ENCODE peak calls at places on chromosomes 6 and 20, in nine cellular contexts. Y is pancreas, C is endothelial cell, I is heart left ventricle, V is progenitor cell of endocrine pancreas, E is GM12865, N is foreskin keratinocyte, M is GM12864, Z is WTC11. P is an unnamed sample.

GRCh38 chr6:138647006-138647405 is 126.6 kb upstream of the CCDC28A start:
- DNase-seq in E (no peak), Y (no peak), C (no peak), I (no peak), Z (no peak), M (no peak), V (no peak), N (peak), P (no peak)

GRCh38 chr6:54194067-54194466 is 82.8 kb downstream of the MLIP start:
- DNase-seq in C (no peak), V (no peak), M (no peak), E (no peak), Y (no peak), I (no peak), Z (no peak), N (peak), P (no peak)

GRCh38 chr6:73455865-73456629 is 4.0 kb upstream of the CGAS start:
- DNase-seq in N (peak), C (no peak), V (no peak), E (peak), Z (no peak), M (no peak), Y (no peak), I (no peak), P (no peak)

GRCh38 chr6:113182370-113183141 is 674.6 kb upstream of the MARCKS start:
- DNase-seq in I (no peak), C (no peak), M (no peak), V (no peak), E (no peak), N (peak), Y (no peak), Z (no peak), P (no peak)

GRCh38 chr6:161061576-161061975 is 70.0 kb downstream of the MAP3K4 start:
- DNase-seq in M (no peak), V (no peak), E (no peak), N (no peak), C (no peak), Z (no peak), Y (no peak), I (no peak), P (no peak)

GRCh38 chr20:44031001-44031574 is 116.4 kb downstream of the TOX2 start:
- DNase-seq in E (no peak), N (no peak), C (no peak), Y (no peak), V (no peak), I (no peak), M (no peak), Z (no peak), P (peak)

GRCh38 chr20:34085544-34086040 is 26.5 kb downstream of the EIF2S2 start:
- DNase-seq in C (no peak), M (no peak), Z (no peak), I (no peak), V (no peak), Y (no peak), N (no peak), E (no peak), P (no peak)

GRCh38 chr6:53326372-53327016 is 22.3 kb downstream of the ELOVL5 start:
- DNase-seq in M (no peak), I (peak), C (no peak), V (no peak), N (peak), Z (no peak), E (no peak), Y (no peak), P (no peak)

GRCh38 chr6:91852232-91852631 is 1265.4 kb upstream of the MAP3K7 start:
- DNase-seq in Y (no peak), V (no peak), M (no peak), N (no peak), C (no peak), I (no peak), Z (no peak), E (no peak), P (no peak)

GRCh38 chr6:40355532-40355931 is 231.6 kb downstream of the LRFN2 start:
- DNase-seq in Z (no peak), M (no peak), Y (no peak), N (no peak), C (no peak), I (no peak), V (no peak), E (no peak), P (peak)

GRCh38 chr20:38799248-38799647 is 6.2 kb upstream of the PPP1R16B start:
- DNase-seq in V (no peak), N (no peak), Z (no peak), Y (no peak), C (no peak), I (no peak), M (no peak), E (no peak), P (no peak)

GRCh38 chr6:90217621-90218496 is 78.8 kb downstream of the BACH2 start:
- DNase-seq in M (no peak), N (no peak), Y (peak), E (no peak), I (no peak), C (peak), Z (no peak), V (peak), P (peak)

GRCh38 chr6:484086-484728 is 92.7 kb downstream of the IRF4 start:
- DNase-seq in C (no peak), V (no peak), Z (no peak), N (peak), M (no peak), E (peak), Y (no peak), I (no peak), P (no peak)

GRCh38 chr6:38221236-38221635 is 401.7 kb downstream of the ZFAND3 start:
- DNase-seq in Y (no peak), M (no peak), V (no peak), N (no peak), C (no peak), E (no peak), Z (no peak), I (no peak), P (no peak)

GRCh38 chr6:158609455-158610155 is 34.9 kb downstream of the DYNLT1 start:
- DNase-seq in E (no peak), I (no peak), Y (no peak), M (no peak), N (no peak), Z (no peak), V (no peak), C (no peak), P (peak)

GRCh38 chr6:111993342-111993741 is 60.6 kb upstream of the CCN6 start:
- DNase-seq in Y (no peak), C (no peak), E (peak), Z (no peak), N (no peak), I (no peak), M (no peak), V (no peak), P (no peak)

GRCh38 chr6:30122515-30122914 is 9.6 kb upstream of the TRIM31 start:
- DNase-seq in C (no peak), Z (no peak), V (no peak), E (no peak), N (no peak), I (no peak), M (no peak), Y (no peak), P (no peak)

GRCh38 chr6:73285674-73286283 is 22.8 kb upstream of the KHDC1 start:
- DNase-seq in I (no peak), M (no peak), V (no peak), E (peak), Z (no peak), C (peak), N (peak), Y (no peak), P (no peak)

GRCh38 chr20:9408422-9409300 is 105.7 kb upstream of the LAMP5 start:
- DNase-seq in Y (no peak), V (no peak), C (no peak), M (no peak), E (no peak), I (no peak), Z (no peak), N (peak), P (no peak)

GRCh38 chr6:53299331-53299835 is 49.4 kb downstream of the ELOVL5 start:
- DNase-seq in Z (no peak), E (no peak), Y (no peak), M (no peak), N (no peak), I (no peak), C (no peak), V (no peak), P (no peak)

GRCh38 chr6:11772109-11772830 is 6.3 kb downstream of the ADTRP start:
- DNase-seq in Y (no peak), E (no peak), Z (no peak), V (no peak), M (no peak), I (peak), C (no peak), N (peak), P (no peak)

GRCh38 chr6:155880905-155881304 is 425.3 kb upstream of the NOX3 start:
- DNase-seq in C (no peak), V (no peak), E (no peak), Y (no peak), Z (no peak), M (no peak), N (no peak), I (no peak), P (no peak)

GRCh38 chr6:50822078-50822476 is 3.4 kb downstream of the TFAP2B start:
- DNase-seq in M (no peak), N (peak), E (no peak), Z (no peak), V (no peak), I (no peak), Y (no peak), C (no peak), P (no peak)

GRCh38 chr6:27250277-27250954 is 2.9 kb downstream of the PRSS16 start:
- DNase-seq in C (no peak), M (no peak), N (no peak), I (no peak), Y (peak), E (no peak), V (no peak), Z (no peak), P (no peak)

GRCh38 chr6:88166901-88167624 is 916 bp upstream of the CNR1 start:
- DNase-seq in I (peak), N (no peak), Z (peak), E (peak), Y (peak), C (peak), V (peak), M (no peak), P (no peak)

GRCh38 chr6:64683682-64684081 is 1023.3 kb downstream of the EYS start:
- DNase-seq in E (no peak), V (no peak), M (no peak), C (peak), N (no peak), Y (no peak), I (no peak), Z (peak), P (no peak)

GRCh38 chr6:157944983-157945931 is 36.4 kb upstream of the SYNJ2 start:
- DNase-seq in I (no peak), M (no peak), V (no peak), N (no peak), Z (no peak), C (no peak), Y (no peak), E (no peak), P (no peak)

GRCh38 chr6:17630511-17631073 is 30.5 kb downstream of the FAM8A1 start:
- DNase-seq in N (no peak), E (no peak), V (no peak), C (no peak), Z (no peak), Y (no peak), M (no peak), I (no peak), P (no peak)

DNA sequence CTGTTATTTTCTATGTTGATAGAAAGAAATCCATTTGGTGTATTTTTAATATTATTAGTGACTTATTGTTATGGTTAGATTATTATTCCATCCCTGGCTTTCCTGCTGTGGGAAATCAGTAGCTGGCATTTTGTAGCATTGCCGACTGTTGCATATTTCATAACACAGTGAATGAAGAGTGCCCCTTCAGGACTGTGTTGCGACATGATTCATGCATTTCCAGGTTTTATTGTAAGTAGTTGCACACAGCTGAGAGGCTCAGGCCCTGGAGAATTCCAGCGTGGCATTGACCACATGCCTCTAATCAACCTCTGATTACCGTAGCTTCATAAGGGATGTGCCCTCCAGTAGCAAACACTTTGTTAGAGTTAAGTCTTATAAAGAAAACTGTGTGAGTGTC is 263.9 kb downstream of the FARS2 start:
- DNase-seq in V (no peak), Z (no peak), E (no peak), C (no peak), N (no peak), I (no peak), Y (no peak), M (no peak), P (no peak)
- TF ChIP-seq CTCF in V (no peak), Z (no peak), E (no peak), C (no peak), N (no peak), I (no peak), Y (no peak), M (no peak), P (no peak)

DNA sequence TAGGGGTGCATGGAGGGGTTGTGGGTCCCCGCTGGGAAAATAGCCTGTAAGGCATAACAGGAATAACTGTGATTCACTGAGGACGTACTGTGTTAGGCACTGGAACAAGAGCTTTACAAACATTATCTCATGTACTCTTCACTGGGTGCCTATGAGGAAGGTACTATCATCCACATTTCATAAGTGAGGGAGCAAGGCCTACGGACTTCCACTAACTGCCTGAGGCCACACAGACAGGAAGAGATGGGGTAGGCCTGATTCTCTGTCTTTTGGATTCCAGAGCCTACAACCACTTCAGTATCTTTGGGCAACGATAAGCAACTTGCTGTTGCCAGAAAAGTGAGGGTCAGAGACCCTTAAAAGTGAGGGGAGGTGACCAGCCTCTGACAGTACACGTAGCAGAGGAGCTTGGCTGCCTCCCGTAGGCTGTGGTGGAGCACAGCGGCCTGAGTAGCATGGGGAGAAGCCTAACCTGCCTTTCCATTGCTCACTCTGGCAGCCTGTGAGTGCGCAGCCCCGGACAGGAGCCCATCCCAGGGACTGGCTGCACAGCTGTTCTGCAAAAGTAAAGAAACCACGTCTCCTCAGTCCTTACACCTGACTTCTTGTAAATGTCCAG is 30.4 kb downstream of the PSMB1 start:
- DNase-seq in I (peak), M (no peak), E (no peak), C (peak), Z (peak), V (no peak), Y (no peak), N (peak), P (no peak)
- TF ChIP-seq CTCF in I (no peak), M (peak), E (peak), C (no peak), Z (no peak), V (peak), Y (no peak), N (peak), P (peak)

GRCh38 chr6:36428911-36429310 is 13.7 kb downstream of the PXT1 start:
- DNase-seq in M (no peak), I (no peak), Y (no peak), N (no peak), C (no peak), E (peak), Z (no peak), V (no peak), P (no peak)
- TF ChIP-seq CTCF in M (peak), I (no peak), Y (no peak), N (peak), C (peak), E (peak), Z (peak), V (no peak), P (no peak)

GRCh38 chr20:61662226-61662945 is 403.3 kb downstream of the TAF4 start:
- DNase-seq in M (no peak), E (no peak), Y (no peak), I (no peak), V (no peak), N (no peak), C (no peak), Z (peak), P (no peak)
- TF ChIP-seq CTCF in M (no peak), E (no peak), Y (no peak), I (no peak), V (peak), N (no peak), C (peak), Z (no peak), P (peak)

GRCh38 chr6:48086187-48086586 is 24.8 kb downstream of the PTCHD4 start:
- DNase-seq in C (no peak), Y (no peak), V (no peak), Z (no peak), M (no peak), E (no peak), N (no peak), I (no peak), P (no peak)
- TF ChIP-seq CTCF in C (no peak), Y (no peak), V (no peak), Z (no peak), M (no peak), E (no peak), N (peak), I (no peak), P (peak)

DNA sequence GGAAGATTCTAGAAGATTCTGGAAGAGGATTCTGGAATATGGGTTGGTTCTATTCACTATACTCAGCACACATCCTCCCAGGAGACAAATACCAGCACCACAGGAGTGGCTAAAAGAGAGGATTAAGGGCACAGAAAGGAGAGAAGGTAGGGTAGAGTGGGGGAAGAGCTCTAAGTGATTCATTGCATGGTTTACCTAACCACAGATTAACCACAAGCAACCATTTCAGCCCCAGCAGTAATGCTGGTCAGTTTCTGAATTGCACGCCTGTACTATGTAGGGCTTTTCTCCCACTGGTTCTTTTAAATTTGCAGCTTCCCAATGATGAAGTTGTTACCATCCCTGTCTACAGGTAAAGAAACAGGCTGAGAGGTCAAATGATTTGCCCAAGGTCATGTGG is 192.7 kb upstream of the PMEPA1 start:
- DNase-seq in Y (no peak), Z (no peak), V (no peak), M (no peak), E (peak), I (no peak), N (peak), C (no peak), P (no peak)
- TF ChIP-seq CTCF in Y (no peak), Z (no peak), V (no peak), M (peak), E (no peak), I (no peak), N (peak), C (no peak), P (no peak)

GRCh38 chr20:2746636-2747265 is 53.7 kb downstream of the CPXM1 start:
- DNase-seq in Z (no peak), M (no peak), N (no peak), E (no peak), I (no peak), V (no peak), Y (no peak), C (no peak), P (peak)
- TF ChIP-seq CTCF in Z (no peak), M (no peak), N (no peak), E (no peak), I (no peak), V (no peak), Y (no peak), C (no peak), P (no peak)